ENCODE peak calls at places on chromosome 16, in seven cellular contexts. One of them, this sample, is unnamed.

GRCh38 chr16:64083428-64084129 is 1038.3 kb downstream of the CDH11 start:
- DNase-seq in fibroblast of lung: no peak
- DNase-seq in pancreas: no peak
- DNase-seq in heart left ventricle: no peak
- DNase-seq in right lobe of liver: no peak
- DNase-seq in brain microvascular endothelial cell: no peak
- DNase-seq in HCT116: no peak
- DNase-seq in this sample: no peak

GRCh38 chr16:26664086-26664485 is 402.6 kb upstream of the C16orf82 start:
- DNase-seq in pancreas: no peak
- DNase-seq in brain microvascular endothelial cell: no peak
- DNase-seq in HCT116: no peak
- DNase-seq in fibroblast of lung: no peak
- DNase-seq in heart left ventricle: no peak
- DNase-seq in right lobe of liver: no peak
- DNase-seq in this sample: no peak

GRCh38 chr16:67529639-67530012 is 997 bp downstream of the RIPOR1 start:
- DNase-seq in right lobe of liver: no peak
- DNase-seq in heart left ventricle: no peak
- DNase-seq in pancreas: no peak
- DNase-seq in HCT116: no peak
- DNase-seq in brain microvascular endothelial cell: no peak
- DNase-seq in fibroblast of lung: peak; percentile 25
- DNase-seq in this sample: no peak

GRCh38 chr16:50884066-50884860 is 142.4 kb downstream of the CYLD start:
- DNase-seq in fibroblast of lung: no peak
- DNase-seq in brain microvascular endothelial cell: no peak
- DNase-seq in heart left ventricle: no peak
- DNase-seq in right lobe of liver: peak; percentile 31
- DNase-seq in pancreas: no peak
- DNase-seq in HCT116: no peak
- DNase-seq in this sample: no peak

GRCh38 chr16:48203974-48204824 is 39.9 kb upstream of the LONP2 start:
- DNase-seq in HCT116: no peak
- DNase-seq in pancreas: peak; percentile 41
- DNase-seq in heart left ventricle: no peak
- DNase-seq in brain microvascular endothelial cell: no peak
- DNase-seq in right lobe of liver: peak; percentile 58
- DNase-seq in fibroblast of lung: no peak
- DNase-seq in this sample: no peak

GRCh38 chr16:5918553-5919127 is 821.0 kb upstream of the EEF2KMT start:
- DNase-seq in pancreas: no peak
- DNase-seq in HCT116: no peak
- DNase-seq in brain microvascular endothelial cell: no peak
- DNase-seq in right lobe of liver: no peak
- DNase-seq in heart left ventricle: no peak
- DNase-seq in fibroblast of lung: no peak
- DNase-seq in this sample: no peak

GRCh38 chr16:78022347-78022746 is at the start of gene CLEC3A:
- DNase-seq in brain microvascular endothelial cell: no peak
- DNase-seq in fibroblast of lung: peak; percentile 5
- DNase-seq in heart left ventricle: no peak
- DNase-seq in right lobe of liver: no peak
- DNase-seq in HCT116: no peak
- DNase-seq in pancreas: no peak
- DNase-seq in this sample: no peak

GRCh38 chr16:47463771-47464624 is 2.9 kb downstream of the PHKB start:
- DNase-seq in fibroblast of lung: no peak
- DNase-seq in HCT116: no peak
- DNase-seq in heart left ventricle: no peak
- DNase-seq in brain microvascular endothelial cell: no peak
- DNase-seq in pancreas: no peak
- DNase-seq in right lobe of liver: no peak
- DNase-seq in this sample: no peak

GRCh38 chr16:31699601-31700000 is 171.9 kb downstream of the AHSP start:
- DNase-seq in pancreas: no peak
- DNase-seq in heart left ventricle: no peak
- DNase-seq in HCT116: no peak
- DNase-seq in brain microvascular endothelial cell: no peak
- DNase-seq in fibroblast of lung: no peak
- DNase-seq in right lobe of liver: no peak
- DNase-seq in this sample: no peak

GRCh38 chr16:12784076-12784475 is 19.6 kb downstream of the CPPED1 start:
- DNase-seq in brain microvascular endothelial cell: peak; percentile 14
- DNase-seq in fibroblast of lung: peak; percentile 14
- DNase-seq in HCT116: no peak
- DNase-seq in pancreas: no peak
- DNase-seq in heart left ventricle: no peak
- DNase-seq in right lobe of liver: no peak
- DNase-seq in this sample: no peak

GRCh38 chr16:29925173-29925804 is 737 bp downstream of the KCTD13 start:
- DNase-seq in heart left ventricle: no peak
- DNase-seq in pancreas: no peak
- DNase-seq in right lobe of liver: no peak
- DNase-seq in brain microvascular endothelial cell: no peak
- DNase-seq in fibroblast of lung: peak; percentile 10
- DNase-seq in HCT116: no peak
- DNase-seq in this sample: no peak

DNA sequence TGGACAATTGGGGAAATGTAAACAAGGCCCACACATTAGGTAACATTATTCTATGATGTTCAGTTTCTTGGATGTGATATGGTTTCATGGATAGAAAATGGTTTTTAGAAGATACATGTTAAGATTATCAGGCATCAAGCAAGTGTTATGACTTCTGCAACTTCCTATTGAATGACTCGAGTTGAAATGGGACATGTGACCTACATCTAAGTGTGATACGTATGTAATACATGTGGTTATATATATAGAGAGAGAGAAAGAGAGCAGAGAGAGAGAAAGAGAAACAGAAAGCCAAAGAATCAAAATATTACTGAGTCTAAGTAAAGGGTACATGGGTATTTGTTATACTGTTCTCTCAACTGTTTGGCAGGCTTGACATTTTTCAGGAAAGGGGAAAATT is 1.7 kb downstream of the TMEM170A start:
- DNase-seq in HCT116: no peak
- DNase-seq in heart left ventricle: no peak
- DNase-seq in pancreas: no peak
- DNase-seq in brain microvascular endothelial cell: no peak
- DNase-seq in fibroblast of lung: no peak
- DNase-seq in right lobe of liver: no peak
- DNase-seq in this sample: no peak
- H3K4me3 ChIP-seq in HCT116: peak overlapping the region; percentile 92
- H3K4me3 ChIP-seq in heart left ventricle: peak overlapping the region; percentile 3
- H3K4me3 ChIP-seq in pancreas: peak overlapping the region; percentile 80
- H3K4me3 ChIP-seq in brain microvascular endothelial cell: peak overlapping the region; percentile 82
- H3K4me3 ChIP-seq in fibroblast of lung: no peak overlapping the region
- H3K4me3 ChIP-seq in right lobe of liver: no peak overlapping the region
- H3K4me3 ChIP-seq in this sample: peak overlapping the region; percentile 95

GRCh38 chr16:87534030-87534653 is 41.3 kb upstream of the ZCCHC14 start:
- DNase-seq in fibroblast of lung: no peak
- DNase-seq in heart left ventricle: no peak
- DNase-seq in pancreas: no peak
- DNase-seq in right lobe of liver: no peak
- DNase-seq in HCT116: no peak
- DNase-seq in brain microvascular endothelial cell: no peak
- DNase-seq in this sample: no peak

GRCh38 chr16:87536795-87537142 is 43.9 kb upstream of the ZCCHC14 start:
- DNase-seq in pancreas: no peak
- DNase-seq in heart left ventricle: no peak
- DNase-seq in HCT116: no peak
- DNase-seq in brain microvascular endothelial cell: no peak
- DNase-seq in fibroblast of lung: no peak
- DNase-seq in right lobe of liver: no peak
- DNase-seq in this sample: no peak

GRCh38 chr16:87535855-87536794 is 43.3 kb upstream of the ZCCHC14 start:
- DNase-seq in HCT116: no peak
- DNase-seq in heart left ventricle: no peak
- DNase-seq in pancreas: no peak
- DNase-seq in fibroblast of lung: no peak
- DNase-seq in right lobe of liver: peak; percentile 48
- DNase-seq in brain microvascular endothelial cell: no peak
- DNase-seq in this sample: no peak

GRCh38 chr16:87534751-87535150 is 41.9 kb upstream of the ZCCHC14 start:
- DNase-seq in pancreas: no peak
- DNase-seq in fibroblast of lung: no peak
- DNase-seq in right lobe of liver: no peak
- DNase-seq in heart left ventricle: no peak
- DNase-seq in brain microvascular endothelial cell: no peak
- DNase-seq in HCT116: no peak
- DNase-seq in this sample: no peak

GRCh38 chr16:87535457-87535854 is 42.6 kb upstream of the ZCCHC14 start:
- DNase-seq in fibroblast of lung: no peak
- DNase-seq in right lobe of liver: no peak
- DNase-seq in brain microvascular endothelial cell: no peak
- DNase-seq in heart left ventricle: no peak
- DNase-seq in pancreas: no peak
- DNase-seq in HCT116: no peak
- DNase-seq in this sample: no peak
- H3K27me3 ChIP-seq in fibroblast of lung: peaks cover 3% of the 10 kb centered on the region
- H3K27me3 ChIP-seq in right lobe of liver: no peaks in the 10 kb centered on the region
- H3K27me3 ChIP-seq in brain microvascular endothelial cell: no peaks in the 10 kb centered on the region
- H3K27me3 ChIP-seq in heart left ventricle: no peaks in the 10 kb centered on the region
- H3K27me3 ChIP-seq in pancreas: no peaks in the 10 kb centered on the region
- H3K27me3 ChIP-seq in HCT116: peaks cover 35% of the 10 kb centered on the region
- H3K27me3 ChIP-seq in this sample: peaks cover 14% of the 10 kb centered on the region

DNA sequence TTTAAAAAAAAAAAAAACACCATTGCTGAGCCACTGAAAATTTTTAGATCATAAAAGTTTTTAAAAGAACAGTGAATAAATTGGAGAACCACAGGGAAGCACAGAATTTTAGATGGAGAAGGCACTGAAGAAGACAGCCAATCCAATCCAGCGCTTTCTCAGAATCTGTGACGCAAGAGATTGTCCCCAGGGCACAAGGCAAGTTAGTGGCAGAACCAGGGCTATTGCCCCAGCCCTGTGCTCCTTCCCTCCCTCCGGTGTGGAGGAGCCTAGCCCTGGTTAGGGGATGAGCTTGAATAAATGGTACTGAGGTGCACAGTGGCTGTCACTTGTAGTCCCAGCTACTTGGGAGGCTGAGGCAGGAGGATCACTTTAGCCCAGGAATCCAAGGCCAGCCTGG is 108.3 kb downstream of the ZNF423 start:
- DNase-seq in heart left ventricle: no peak
- DNase-seq in pancreas: no peak
- DNase-seq in HCT116: no peak
- DNase-seq in brain microvascular endothelial cell: no peak
- DNase-seq in right lobe of liver: no peak
- DNase-seq in fibroblast of lung: no peak
- DNase-seq in this sample: no peak
- H3K4me3 ChIP-seq in heart left ventricle: no peak overlapping the region
- H3K4me3 ChIP-seq in pancreas: no peak overlapping the region
- H3K4me3 ChIP-seq in HCT116: no peak overlapping the region
- H3K4me3 ChIP-seq in brain microvascular endothelial cell: no peak overlapping the region
- H3K4me3 ChIP-seq in right lobe of liver: no peak overlapping the region
- H3K4me3 ChIP-seq in fibroblast of lung: no peak overlapping the region
- H3K4me3 ChIP-seq in this sample: no peak overlapping the region

GRCh38 chr16:86455116-86455515 is 55.2 kb upstream of the FOXF1 start:
- DNase-seq in brain microvascular endothelial cell: peak; percentile 10
- DNase-seq in right lobe of liver: no peak
- DNase-seq in fibroblast of lung: peak; percentile 96
- DNase-seq in heart left ventricle: no peak
- DNase-seq in pancreas: no peak
- DNase-seq in HCT116: no peak
- DNase-seq in this sample: no peak
- H3K27me3 ChIP-seq in brain microvascular endothelial cell: peaks cover 10% of the 10 kb centered on the region
- H3K27me3 ChIP-seq in right lobe of liver: no peaks in the 10 kb centered on the region
- H3K27me3 ChIP-seq in fibroblast of lung: no peaks in the 10 kb centered on the region
- H3K27me3 ChIP-seq in heart left ventricle: no peaks in the 10 kb centered on the region
- H3K27me3 ChIP-seq in pancreas: no peaks in the 10 kb centered on the region
- H3K27me3 ChIP-seq in HCT116: peaks cover 63% of the 10 kb centered on the region
- H3K27me3 ChIP-seq in this sample: peaks cover 87% of the 10 kb centered on the region

GRCh38 chr16:1152651-1153259 is at the start of gene CACNA1H:
- DNase-seq in pancreas: no peak
- DNase-seq in right lobe of liver: no peak
- DNase-seq in HCT116: no peak
- DNase-seq in fibroblast of lung: peak; percentile 11
- DNase-seq in heart left ventricle: no peak
- DNase-seq in brain microvascular endothelial cell: no peak
- DNase-seq in this sample: no peak
- H3K4me3 ChIP-seq in pancreas: peak within 1 kb of the TSS; percentile 28
- H3K4me3 ChIP-seq in right lobe of liver: no peak within 1 kb of the TSS
- H3K4me3 ChIP-seq in HCT116: peak within 1 kb of the TSS; percentile 38
- H3K4me3 ChIP-seq in fibroblast of lung: no peak within 1 kb of the TSS
- H3K4me3 ChIP-seq in heart left ventricle: peak within 1 kb of the TSS; percentile 27
- H3K4me3 ChIP-seq in brain microvascular endothelial cell: peak within 1 kb of the TSS; percentile 9
- H3K4me3 ChIP-seq in this sample: no peak within 1 kb of the TSS

GRCh38 chr16:83799336-83799735 is 8.4 kb upstream of the HSBP1 start:
- DNase-seq in brain microvascular endothelial cell: no peak
- DNase-seq in pancreas: no peak
- DNase-seq in HCT116: no peak
- DNase-seq in fibroblast of lung: no peak
- DNase-seq in heart left ventricle: no peak
- DNase-seq in right lobe of liver: no peak
- DNase-seq in this sample: no peak
- H3K27me3 ChIP-seq in brain microvascular endothelial cell: no peaks in the 10 kb centered on the region
- H3K27me3 ChIP-seq in pancreas: no peaks in the 10 kb centered on the region
- H3K27me3 ChIP-seq in HCT116: peaks cover 11% of the 10 kb centered on the region
- H3K27me3 ChIP-seq in fibroblast of lung: no peaks in the 10 kb centered on the region
- H3K27me3 ChIP-seq in heart left ventricle: no peaks in the 10 kb centered on the region
- H3K27me3 ChIP-seq in right lobe of liver: no peaks in the 10 kb centered on the region
- H3K27me3 ChIP-seq in this sample: no peaks in the 10 kb centered on the region

GRCh38 chr16:21611546-21612384 is 12.4 kb downstream of the METTL9 start:
- DNase-seq in HCT116: no peak
- DNase-seq in pancreas: no peak
- DNase-seq in brain microvascular endothelial cell: no peak
- DNase-seq in heart left ventricle: no peak
- DNase-seq in right lobe of liver: no peak
- DNase-seq in fibroblast of lung: no peak
- DNase-seq in this sample: no peak

GRCh38 chr16:21610006-21610544 is 10.7 kb downstream of the METTL9 start:
- DNase-seq in HCT116: no peak
- DNase-seq in fibroblast of lung: no peak
- DNase-seq in pancreas: no peak
- DNase-seq in heart left ventricle: no peak
- DNase-seq in brain microvascular endothelial cell: no peak
- DNase-seq in right lobe of liver: no peak
- DNase-seq in this sample: no peak

GRCh38 chr16:21613361-21613760 is 14.0 kb downstream of the METTL9 start:
- DNase-seq in fibroblast of lung: no peak
- DNase-seq in pancreas: no peak
- DNase-seq in heart left ventricle: no peak
- DNase-seq in HCT116: no peak
- DNase-seq in right lobe of liver: no peak
- DNase-seq in brain microvascular endothelial cell: no peak
- DNase-seq in this sample: no peak

GRCh38 chr16:21610766-21611165 is 11.4 kb downstream of the METTL9 start:
- DNase-seq in pancreas: no peak
- DNase-seq in right lobe of liver: no peak
- DNase-seq in HCT116: no peak
- DNase-seq in fibroblast of lung: no peak
- DNase-seq in heart left ventricle: no peak
- DNase-seq in brain microvascular endothelial cell: no peak
- DNase-seq in this sample: no peak

GRCh38 chr16:21611178-21611545 is 11.8 kb downstream of the METTL9 start:
- DNase-seq in brain microvascular endothelial cell: no peak
- DNase-seq in right lobe of liver: no peak
- DNase-seq in fibroblast of lung: no peak
- DNase-seq in heart left ventricle: no peak
- DNase-seq in pancreas: no peak
- DNase-seq in HCT116: no peak
- DNase-seq in this sample: no peak
- H3K4me3 ChIP-seq in brain microvascular endothelial cell: no peak overlapping the region
- H3K4me3 ChIP-seq in right lobe of liver: no peak overlapping the region
- H3K4me3 ChIP-seq in fibroblast of lung: no peak overlapping the region
- H3K4me3 ChIP-seq in heart left ventricle: no peak overlapping the region
- H3K4me3 ChIP-seq in pancreas: no peak overlapping the region
- H3K4me3 ChIP-seq in HCT116: no peak overlapping the region
- H3K4me3 ChIP-seq in this sample: no peak overlapping the region